ENCODE peak calls at places on chromosomes 6 and 20, in six cellular contexts. M is T-helper 1 cell; G is PC-9; J is stimulated activated CD4-positive, alpha-beta T cell treated with anti-CD3 and anti-CD28 coated beads, Interleukin-1b, Interleukin-23, amount 100 ng/mL, for 24 hours; X is GM13977; R is RWPE2. B is an unnamed sample.

GRCh38 chr20:14698605-14699373 is 361.4 kb upstream of the FLRT3 start:
- DNase-seq in R (no peak), X (no peak), G (no peak), M (no peak), J (no peak), B (no peak)

GRCh38 chr6:142839686-142840040 is 105.3 kb downstream of the HIVEP2 start:
- DNase-seq in M (no peak), R (no peak), X (no peak), J (no peak), G (no peak), B (no peak)

GRCh38 chr20:841568-842546 is 8.3 kb downstream of the FAM110A start:
- DNase-seq in M (no peak), J (no peak), R (no peak), X (peak; percentile 44), G (peak; percentile 84), B (no peak)

GRCh38 chr20:22590662-22591061 is 6.3 kb upstream of the FOXA2 start:
- DNase-seq in J (no peak), M (no peak), X (no peak), G (no peak), R (no peak), B (no peak)

GRCh38 chr6:149060300-149060984 is 257.1 kb upstream of the TAB2 start:
- DNase-seq in M (peak; percentile 77), J (no peak), X (no peak), R (no peak), G (peak; percentile 1), B (no peak)

GRCh38 chr20:21360686-21361085 is 36.6 kb downstream of the NKX2-4 start:
- DNase-seq in G (no peak), M (no peak), J (no peak), X (no peak), R (no peak), B (no peak)

GRCh38 chr20:2619961-2620595 is 32.4 kb upstream of the NOP56 start:
- DNase-seq in G (no peak), X (no peak), R (no peak), M (no peak), J (no peak), B (no peak)

GRCh38 chr6:149234051-149234962 is 83.2 kb upstream of the TAB2 start:
- DNase-seq in R (no peak), G (peak; percentile 19), J (no peak), X (no peak), M (peak; percentile 74), B (no peak)

GRCh38 chr6:83867527-83868161 is 8.2 kb downstream of the CYB5R4 start:
- DNase-seq in M (no peak), X (no peak), J (no peak), R (peak; percentile 89), G (peak; percentile 24), B (no peak)

GRCh38 chr6:30942338-30943060 is 1.7 kb downstream of the MUCL3 start:
- DNase-seq in M (no peak), R (peak; percentile 88), X (no peak), G (peak; percentile 91), J (no peak), B (no peak)

GRCh38 chr6:161127071-161127740 is 135.6 kb downstream of the MAP3K4 start:
- DNase-seq in M (no peak), R (no peak), J (no peak), X (no peak), G (no peak), B (no peak)

GRCh38 chr20:58718121-58718563 is 25.5 kb downstream of the NPEPL1 start:
- DNase-seq in R (peak; percentile 82), J (no peak), X (no peak), G (no peak), M (no peak), B (no peak)

GRCh38 chr6:24004062-24004461 is 122.0 kb upstream of the NRSN1 start:
- DNase-seq in M (no peak), J (no peak), R (no peak), G (no peak), X (no peak), B (peak; percentile 4)

GRCh38 chr6:31814677-31815024 is 432 bp downstream of the HSPA1L start:
- DNase-seq in M (peak; percentile 79), X (peak; percentile 83), J (peak; percentile 68), G (peak; percentile 94), R (peak; percentile 98), B (peak; percentile 20)

GRCh38 chr20:38833154-38833856 is 27.8 kb downstream of the PPP1R16B start:
- DNase-seq in X (no peak), J (no peak), R (no peak), G (no peak), M (peak; percentile 34), B (no peak)

GRCh38 chr6:91653954-91654843 is 1067.3 kb upstream of the MAP3K7 start:
- DNase-seq in M (no peak), R (no peak), G (no peak), X (no peak), J (no peak), B (no peak)

B was measured in GOT3.